ENCODE peak calls at places on chromosome 12, in four cellular contexts. Z is ovary, Y is Calu3, I is GM10248. A is an unnamed sample.

GRCh38 chr12:10705655-10706054 is 17.5 kb downstream of the YBX3 start:
- DNase-seq in Z (no peak), Y (no peak), I (no peak), A (no peak)

GRCh38 chr12:51132693-51133092 is 40.2 kb downstream of the TFCP2 start:
- DNase-seq in Z (no peak), Y (no peak), I (no peak), A (no peak)

GRCh38 chr12:71664411-71665108 is 459 bp downstream of the THAP2 start:
- DNase-seq in Z (no peak), Y (no peak), I (no peak), A (no peak)

GRCh38 chr12:50151047-50151687 is 16.0 kb downstream of the CERS5 start:
- DNase-seq in Z (no peak), Y (no peak), I (no peak), A (no peak)

GRCh38 chr12:7154042-7154441 is 23.9 kb downstream of the CLSTN3 start:
- DNase-seq in Z (no peak), Y (no peak), I (no peak), A (no peak)

GRCh38 chr12:112020947-112021457 is 7.8 kb downstream of the ERP29 start:
- DNase-seq in Z (no peak), Y (no peak), I (no peak), A (no peak)

GRCh38 chr12:54993181-54993835 is 8.7 kb upstream of the TESPA1 start:
- DNase-seq in Z (no peak), Y (peak), I (peak), A (peak)

GRCh38 chr12:6201199-6201608 is 1.0 kb downstream of the CD9 start:
- DNase-seq in Z (no peak), Y (peak), I (no peak), A (no peak)

GRCh38 chr12:44507471-44507870 is 368.6 kb downstream of the NELL2 start:
- DNase-seq in Z (no peak), Y (no peak), I (no peak), A (no peak)

GRCh38 chr12:47293406-47293805 is 213.6 kb upstream of the AMIGO2 start:
- DNase-seq in Z (no peak), Y (no peak), I (no peak), A (no peak)

GRCh38 chr12:111267171-111267570 is 101.7 kb downstream of the PHETA1 start:
- DNase-seq in Z (no peak), Y (no peak), I (no peak), A (no peak)

GRCh38 chr12:124317400-124317799 is 22.5 kb downstream of the RFLNA start:
- DNase-seq in Z (no peak), Y (no peak), I (no peak), A (no peak)

GRCh38 chr12:122250047-122250446 is 16.2 kb downstream of the VPS33A start:
- DNase-seq in Z (no peak), Y (no peak), I (no peak), A (no peak)

GRCh38 chr12:53066594-53066978 is 12.6 kb downstream of the SPRYD3 start:
- DNase-seq in Z (peak), Y (no peak), I (no peak), A (no peak)

GRCh38 chr12:108611884-108612415 is 14.1 kb upstream of the TMEM119 start:
- DNase-seq in Z (no peak), Y (peak), I (no peak), A (no peak)

GRCh38 chr12:99253068-99253467 is 394.5 kb upstream of the GARIN6 start:
- DNase-seq in Z (no peak), Y (peak), I (no peak), A (no peak)

GRCh38 chr12:51307655-51308593 is 16.1 kb downstream of the BIN2 start:
- DNase-seq in Z (no peak), Y (peak), I (no peak), A (no peak)

GRCh38 chr12:25115677-25116076 is 79.3 kb downstream of the DNAI7 start:
- DNase-seq in Z (no peak), Y (no peak), I (no peak), A (no peak)

GRCh38 chr12:1660304-1661187 is 30.3 kb upstream of the ADIPOR2 start:
- DNase-seq in Z (peak), Y (peak), I (no peak), A (peak)

GRCh38 chr12:108526482-108527234 is 11.6 kb downstream of the FICD start:
- DNase-seq in Z (no peak), Y (no peak), I (no peak), A (peak)

GRCh38 chr12:121400332-121401139 is 618 bp downstream of the RNF34 start:
- DNase-seq in Z (no peak), Y (peak), I (peak), A (peak)

GRCh38 chr12:27778206-27778605 is 1.8 kb upstream of the KLHL42 start:
- DNase-seq in Z (no peak), Y (no peak), I (no peak), A (no peak)

GRCh38 chr12:27781680-27782079 is 1.6 kb upstream of the MANSC4 start:
- DNase-seq in Z (no peak), Y (no peak), I (no peak), A (no peak)

GRCh38 chr12:27780612-27781408 is 774 bp upstream of the MANSC4 start:
- DNase-seq in Z (peak), Y (peak), I (peak), A (no peak)

GRCh38 chr12:27779416-27779815 is 617 bp upstream of the KLHL42 start:
- DNase-seq in Z (peak), Y (no peak), I (peak), A (peak)

GRCh38 chr12:27779837-27780611 is at the start of the genes KLHL42 and MANSC4:
- DNase-seq in Z (peak), Y (peak), I (peak), A (peak)
- TF ChIP-seq CTCF in Z (peak), Y (no peak), I (no peak), A (no peak)

GRCh38 chr12:128056299-128056885 is 210.6 kb upstream of the TMEM132C start:
- DNase-seq in Z (no peak), Y (no peak), I (no peak), A (no peak)
- TF ChIP-seq CTCF in Z (no peak), Y (no peak), I (no peak), A (no peak)

DNA sequence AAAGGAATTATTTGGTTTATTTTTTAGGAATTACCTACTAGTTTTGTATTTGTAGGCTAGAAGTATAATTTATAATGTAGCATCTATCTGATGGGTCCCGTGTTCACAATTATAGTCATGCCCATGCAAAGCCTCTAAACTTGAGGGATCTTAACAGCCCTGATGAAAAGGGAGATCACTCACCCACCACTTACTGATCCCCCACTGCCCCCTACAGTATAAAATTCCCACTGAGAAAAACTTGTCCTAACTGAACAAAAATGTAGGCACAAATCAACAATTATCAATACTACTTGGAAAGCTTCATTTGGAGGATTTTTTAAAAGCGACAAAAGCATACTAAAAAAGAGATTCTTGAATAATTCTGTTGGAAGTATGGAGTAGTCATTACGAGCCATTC is 21.0 kb downstream of the WIF1 start:
- DNase-seq in Z (no peak), Y (peak), I (no peak), A (no peak)
- TF ChIP-seq CTCF in Z (no peak), Y (peak), I (no peak), A (no peak)

GRCh38 chr12:126856958-126857357 is 1410.0 kb upstream of the TMEM132C start:
- DNase-seq in Z (no peak), Y (no peak), I (no peak), A (no peak)
- TF ChIP-seq CTCF in Z (no peak), Y (no peak), I (no peak), A (no peak)

GRCh38 chr12:67222302-67222701 is 46.9 kb upstream of the CAND1 start:
- DNase-seq in Z (no peak), Y (peak), I (no peak), A (no peak)
- TF ChIP-seq CTCF in Z (no peak), Y (peak), I (no peak), A (no peak)

GRCh38 chr12:85947286-85947685 is 73.2 kb downstream of the NTS start:
- DNase-seq in Z (no peak), Y (no peak), I (no peak), A (no peak)

GRCh38 chr12:85955127-85955526 is 81.0 kb downstream of the NTS start:
- DNase-seq in Z (no peak), Y (no peak), I (no peak), A (no peak)

GRCh38 chr12:85948340-85948739 is 74.2 kb downstream of the NTS start:
- DNase-seq in Z (no peak), Y (no peak), I (no peak), A (no peak)

GRCh38 chr12:85949253-85949652 is 75.2 kb downstream of the NTS start:
- DNase-seq in Z (no peak), Y (no peak), I (no peak), A (no peak)

GRCh38 chr12:85951823-85952222 is 77.7 kb downstream of the NTS start:
- DNase-seq in Z (no peak), Y (no peak), I (no peak), A (no peak)
- TF ChIP-seq CTCF in Z (no peak), Y (peak), I (peak), A (no peak)

DNA sequence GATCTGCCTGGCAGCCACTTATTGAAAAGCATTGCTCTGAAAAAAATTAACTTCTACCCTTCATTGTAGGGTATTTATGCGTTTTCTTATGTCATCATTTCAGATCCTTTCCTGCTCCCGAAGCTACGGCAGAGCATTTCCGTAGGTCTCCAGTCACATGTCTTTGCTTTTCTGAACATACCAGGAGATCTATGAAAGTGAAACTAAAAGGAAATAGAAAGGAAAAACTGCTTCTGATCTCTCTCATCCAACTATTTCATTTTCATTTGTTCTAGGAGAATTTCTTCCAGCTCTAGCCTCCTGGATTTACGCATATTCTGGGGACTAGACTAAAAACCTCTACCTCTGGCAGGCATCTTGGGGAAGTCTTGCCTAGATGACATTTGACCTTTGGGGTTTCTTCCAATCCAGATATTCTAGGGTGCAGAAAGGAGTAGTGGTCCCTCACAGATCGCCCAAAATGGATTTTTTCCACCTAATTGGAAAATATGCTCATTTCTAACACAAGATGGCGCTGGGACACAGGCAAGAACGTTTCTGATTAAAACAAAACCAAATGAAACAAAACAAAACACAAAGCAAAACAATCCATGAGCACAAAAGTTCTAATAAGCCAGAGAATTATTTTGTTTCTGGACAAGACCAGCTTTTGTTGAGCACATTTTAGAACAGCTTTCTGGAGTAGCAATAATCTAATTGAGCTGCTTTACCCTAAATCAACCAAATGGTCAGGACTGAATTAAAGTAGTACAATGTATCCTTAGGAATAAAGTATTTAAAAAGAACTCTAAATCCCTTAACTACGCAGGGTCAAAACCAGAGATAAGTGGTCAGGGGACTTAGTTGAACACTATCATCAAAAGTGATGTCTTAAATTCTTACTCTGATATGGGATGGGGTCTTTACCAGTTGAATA is 12.2 kb upstream of the PARP11 start:
- DNase-seq in Z (no peak), Y (peak), I (peak), A (peak)
- TF ChIP-seq CTCF in Z (peak), Y (peak), I (peak), A (peak)

DNA sequence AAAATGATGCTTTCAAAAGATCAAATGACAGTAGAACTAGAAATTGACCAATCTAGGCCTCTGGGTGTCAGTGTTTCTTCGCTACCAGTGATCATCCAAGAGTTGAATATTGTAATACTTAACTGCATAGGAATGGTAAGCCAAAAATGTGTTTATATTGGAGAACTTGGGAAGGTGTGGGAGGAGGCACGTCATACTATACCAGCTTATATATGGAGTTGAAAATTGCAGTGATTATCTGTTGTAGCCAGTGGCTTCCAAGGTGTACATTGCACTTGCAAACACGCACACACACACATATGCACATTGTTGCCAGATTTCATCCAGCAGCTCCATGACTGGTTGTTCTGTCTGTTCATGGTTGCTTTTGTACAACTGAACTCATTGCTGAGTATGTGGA is 36.1 kb downstream of the EID3 start:
- DNase-seq in Z (no peak), Y (no peak), I (no peak), A (no peak)
- TF ChIP-seq CTCF in Z (no peak), Y (no peak), I (no peak), A (no peak)

A was measured in GM20000.